ENCODE peak calls at places on chromosomes 1 and 21, in seven cellular contexts. X is left ventricle myocardium inferior; V is CD8-positive, alpha-beta memory T cell; L is hepatocyte; T is upper lobe of right lung; C is mammary epithelial cell; Z is stomach. R is an unnamed sample.

GRCh38 chr1:53066941-53067738 is 5.1 kb downstream of the PODN start:
- DNase-seq in X (peak; percentile 11), V (no peak), L (no peak), T (no peak), C (no peak), Z (peak; percentile 11), R (no peak)

GRCh38 chr1:224182057-224182865 is 779 bp upstream of the DEGS1 start:
- DNase-seq in X (no peak), V (peak; percentile 24), L (no peak), T (no peak), C (peak; percentile 51), Z (peak; percentile 35), R (no peak)

GRCh38 chr1:40508375-40509341 is at the start of gene EXO5:
- DNase-seq in X (peak; percentile 86), V (peak; percentile 70), L (peak; percentile 91), T (peak; percentile 93), C (peak; percentile 73), Z (peak; percentile 82), R (peak; percentile 47)

GRCh38 chr1:41713557-41714327 is 205.0 kb downstream of the HIVEP3 start:
- DNase-seq in X (no peak), V (no peak), L (peak; percentile 67), T (peak; percentile 22), C (peak; percentile 32), Z (no peak), R (no peak)

GRCh38 chr21:38661296-38662223 is 144.2 kb upstream of the ETS2 start:
- DNase-seq in X (peak; percentile 20), V (no peak), L (peak; percentile 30), T (peak; percentile 68), C (no peak), Z (no peak), R (no peak)

GRCh38 chr21:42561742-42562141 is 48.1 kb downstream of the SLC37A1 start:
- DNase-seq in X (no peak), V (no peak), L (peak; percentile 56), T (peak; percentile 51), C (no peak), Z (no peak), R (no peak)

GRCh38 chr1:16067127-16067768 is 6.2 kb downstream of the FAM131C start:
- DNase-seq in X (peak; percentile 49), V (no peak), L (peak; percentile 95), T (no peak), C (peak; percentile 46), Z (peak; percentile 57), R (no peak)

GRCh38 chr1:102954576-102954975 is 153.7 kb downstream of the COL11A1 start:
- DNase-seq in X (no peak), V (no peak), L (no peak), T (no peak), C (no peak), Z (no peak), R (no peak)

GRCh38 chr1:37946703-37947360 is at the start of gene INPP5B:
- DNase-seq in X (peak; percentile 91), V (peak; percentile 12), L (peak; percentile 91), T (peak; percentile 93), C (no peak), Z (peak; percentile 89), R (peak; percentile 92)

GRCh38 chr1:190759807-190760206 is 282.1 kb upstream of the BRINP3 start:
- DNase-seq in X (no peak), V (no peak), L (no peak), T (no peak), C (no peak), Z (no peak), R (no peak)

GRCh38 chr1:14746393-14746792 is 147.9 kb downstream of the KAZN start:
- DNase-seq in X (no peak), V (no peak), L (no peak), T (no peak), C (no peak), Z (no peak), R (no peak)

GRCh38 chr1:215824245-215824644 is 257.1 kb downstream of the KCTD3 start:
- DNase-seq in X (no peak), V (no peak), L (peak; percentile 3), T (no peak), C (no peak), Z (no peak), R (no peak)

GRCh38 chr1:207172885-207173284 is 68.9 kb downstream of the C4BPA start:
- DNase-seq in X (no peak), V (no peak), L (no peak), T (no peak), C (no peak), Z (no peak), R (no peak)

GRCh38 chr1:184482113-184482512 is 95.3 kb downstream of the C1orf21 start:
- DNase-seq in X (peak; percentile 75), V (no peak), L (no peak), T (no peak), C (no peak), Z (peak; percentile 49), R (peak; percentile 78)

GRCh38 chr1:241640149-241640866 is at the start of the genes CHML and OPN3:
- DNase-seq in X (peak; percentile 95), V (peak; percentile 85), L (peak; percentile 97), T (peak; percentile 98), C (peak; percentile 83), Z (peak; percentile 96), R (peak; percentile 90)

GRCh38 chr1:233598891-233599541 is 14.9 kb upstream of the KCNK1 start:
- DNase-seq in X (no peak), V (no peak), L (no peak), T (no peak), C (no peak), Z (no peak), R (no peak)

GRCh38 chr1:246907472-246907871 is 24.3 kb downstream of the AHCTF1 start:
- DNase-seq in X (no peak), V (no peak), L (peak; percentile 63), T (no peak), C (peak; percentile 5), Z (no peak), R (no peak)

GRCh38 chr1:246906833-246907232 is 24.9 kb downstream of the AHCTF1 start:
- DNase-seq in X (no peak), V (no peak), L (no peak), T (no peak), C (no peak), Z (no peak), R (no peak)

GRCh38 chr1:246897302-246897701 is 34.4 kb downstream of the AHCTF1 start:
- DNase-seq in X (no peak), V (no peak), L (no peak), T (no peak), C (no peak), Z (no peak), R (no peak)

DNA sequence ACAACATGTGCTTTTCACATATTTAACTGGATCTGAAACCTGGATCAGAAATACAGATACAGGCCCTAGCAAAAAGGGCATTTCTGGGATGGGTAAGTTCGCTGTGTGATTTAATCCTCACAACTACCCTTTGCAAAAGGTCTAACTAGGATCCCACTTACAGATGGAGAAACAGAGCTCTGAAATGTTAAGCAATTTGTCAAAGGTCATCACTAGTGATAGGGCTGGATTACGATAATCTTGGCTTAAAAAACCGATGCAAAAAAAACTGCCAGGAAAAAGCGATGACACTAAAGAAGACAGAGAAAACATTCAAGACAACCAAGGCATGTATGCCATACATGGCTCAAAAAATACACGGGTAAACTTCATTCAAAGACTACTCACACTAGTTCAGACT is 29.9 kb downstream of the AHCTF1 start:
- DNase-seq in X (no peak), V (no peak), L (no peak), T (no peak), C (no peak), Z (no peak), R (no peak)
- H3K36me3 ChIP-seq in X (peaks cover 98% of the 10 kb centered on the region), V (peaks cover 49% of the 10 kb centered on the region), L (no peaks in the 10 kb centered on the region), T (peaks cover 96% of the 10 kb centered on the region), C (peaks cover 54% of the 10 kb centered on the region), Z (peaks cover 100% of the 10 kb centered on the region), R (peaks cover 2% of the 10 kb centered on the region)

GRCh38 chr1:51726544-51727225 is 109.8 kb downstream of the OSBPL9 start:
- DNase-seq in X (no peak), V (no peak), L (no peak), T (no peak), C (no peak), Z (no peak), R (no peak)

GRCh38 chr1:51729824-51730284 is 113.0 kb downstream of the OSBPL9 start:
- DNase-seq in X (no peak), V (no peak), L (peak; percentile 56), T (no peak), C (peak; percentile 34), Z (no peak), R (no peak)

GRCh38 chr1:51729156-51729823 is 112.4 kb downstream of the OSBPL9 start:
- DNase-seq in X (peak; percentile 91), V (peak; percentile 88), L (peak; percentile 95), T (peak; percentile 98), C (peak; percentile 95), Z (peak; percentile 96), R (peak; percentile 46)

GRCh38 chr1:51731998-51732397 is 115.1 kb downstream of the OSBPL9 start:
- DNase-seq in X (no peak), V (no peak), L (no peak), T (no peak), C (no peak), Z (no peak), R (no peak)

GRCh38 chr1:51728611-51729155 is 111.8 kb downstream of the OSBPL9 start:
- DNase-seq in X (no peak), V (no peak), L (no peak), T (no peak), C (no peak), Z (no peak), R (no peak)
- H3K27ac ChIP-seq in X (peak overlapping the region; percentile 91), V (peak overlapping the region; percentile 84), L (no peak overlapping the region), T (peak overlapping the region; percentile 62), C (peak overlapping the region; percentile 68), Z (peak overlapping the region; percentile 84), R (no peak overlapping the region)

DNA sequence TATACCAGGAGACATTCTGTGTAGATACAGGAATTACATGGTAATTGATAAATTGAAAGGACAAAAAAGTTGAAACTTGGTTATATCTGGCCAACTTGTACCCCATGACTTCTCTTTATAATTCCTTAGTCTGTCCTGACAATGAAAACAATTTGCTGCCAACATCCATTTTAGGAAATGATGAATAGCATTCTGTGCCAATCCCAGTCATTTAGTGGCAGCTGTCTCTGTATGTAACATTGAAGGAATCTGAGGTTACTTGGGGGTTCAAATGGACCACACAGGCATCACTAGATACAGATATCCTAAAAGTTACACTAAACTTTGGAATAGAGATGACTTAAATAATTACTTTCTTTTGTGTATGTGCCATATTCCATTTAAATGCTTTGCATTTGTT is 38.2 kb downstream of the DHX9 start:
- DNase-seq in X (no peak), V (no peak), L (no peak), T (no peak), C (no peak), Z (no peak), R (no peak)
- H3K36me3 ChIP-seq in X (peaks cover 100% of the 10 kb centered on the region), V (peaks cover 93% of the 10 kb centered on the region), L (peaks cover 26% of the 10 kb centered on the region), T (peaks cover 100% of the 10 kb centered on the region), C (peaks cover 79% of the 10 kb centered on the region), Z (peaks cover 100% of the 10 kb centered on the region), R (peaks cover 100% of the 10 kb centered on the region)

DNA sequence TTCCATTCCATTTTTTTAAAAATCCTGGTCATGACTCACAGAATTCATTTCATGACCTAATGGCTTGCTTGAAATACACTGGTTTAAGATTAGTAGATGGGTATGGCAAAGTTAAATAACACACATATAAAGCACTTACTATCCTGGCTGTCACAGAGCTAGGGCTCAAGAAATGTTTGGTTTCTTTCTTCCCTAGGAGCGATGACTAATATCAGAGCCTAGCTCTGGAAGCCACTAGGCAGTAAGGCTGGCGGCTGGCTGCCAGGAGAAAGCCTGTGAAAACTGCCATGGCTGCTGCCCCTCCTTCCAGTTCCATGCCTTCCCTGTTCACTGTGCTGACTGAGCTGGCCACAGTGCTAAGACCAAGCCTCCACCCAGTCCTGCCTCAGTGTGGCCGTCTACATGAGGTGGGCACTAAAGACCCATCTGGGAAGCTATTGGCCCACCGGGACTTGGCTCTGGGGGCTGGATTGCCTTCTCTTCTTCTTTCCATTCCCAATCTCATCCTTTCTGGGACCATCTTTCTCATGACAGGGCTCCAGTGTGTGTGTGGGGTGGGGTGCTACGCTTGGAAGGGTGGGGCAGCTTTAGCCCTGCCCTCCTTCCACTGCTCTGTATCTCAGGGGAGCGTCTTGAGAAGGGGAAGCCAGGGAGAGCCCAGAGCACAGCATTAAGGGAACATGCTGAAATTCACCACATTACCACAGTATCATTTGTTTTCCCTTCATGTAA is 10.8 kb upstream of the ASCL5 start:
- DNase-seq in X (peak; percentile 36), V (no peak), L (peak; percentile 69), T (no peak), C (peak; percentile 68), Z (peak; percentile 75), R (no peak)
- H3K27ac ChIP-seq in X (peak overlapping the region; percentile 52), V (no peak overlapping the region), L (peak overlapping the region; percentile 58), T (no peak overlapping the region), C (no peak overlapping the region), Z (peak overlapping the region; percentile 74), R (peak overlapping the region; percentile 58)